ENCODE peak calls at places on chromosomes 7 and 10, in eight cellular contexts. One of them, this sample, is unnamed.

GRCh38 chr10:132456881-132457280 is 59.9 kb downstream of the PWWP2B start:
- DNase-seq in fibroblast of mammary gland: no peak
- DNase-seq in AG09309: no peak
- DNase-seq in testis: no peak
- DNase-seq in MCF 10A: no peak
- DNase-seq in right lobe of liver: peak; percentile 42
- DNase-seq in A549: no peak
- DNase-seq in fibroblast of lung: no peak
- DNase-seq in this sample: no peak

GRCh38 chr10:51832652-51833383 is 133.4 kb upstream of the CSTF2T start:
- DNase-seq in fibroblast of mammary gland: peak; percentile 79
- DNase-seq in AG09309: peak; percentile 21
- DNase-seq in testis: no peak
- DNase-seq in MCF 10A: peak; percentile 83
- DNase-seq in right lobe of liver: no peak
- DNase-seq in A549: peak; percentile 57
- DNase-seq in fibroblast of lung: peak; percentile 81
- DNase-seq in this sample: peak; percentile 4

GRCh38 chr7:132386249-132386681 is 190.0 kb downstream of the PLXNA4 start:
- DNase-seq in fibroblast of mammary gland: no peak
- DNase-seq in AG09309: no peak
- DNase-seq in testis: peak; percentile 39
- DNase-seq in MCF 10A: no peak
- DNase-seq in right lobe of liver: peak; percentile 78
- DNase-seq in A549: no peak
- DNase-seq in fibroblast of lung: no peak
- DNase-seq in this sample: no peak

GRCh38 chr7:21828846-21829245 is 116.9 kb downstream of the CDCA7L start:
- DNase-seq in fibroblast of mammary gland: no peak
- DNase-seq in AG09309: no peak
- DNase-seq in testis: no peak
- DNase-seq in MCF 10A: no peak
- DNase-seq in right lobe of liver: no peak
- DNase-seq in A549: no peak
- DNase-seq in fibroblast of lung: no peak
- DNase-seq in this sample: no peak

GRCh38 chr7:50954716-50955115 is 172.0 kb upstream of the GRB10 start:
- DNase-seq in fibroblast of mammary gland: no peak
- DNase-seq in AG09309: no peak
- DNase-seq in testis: no peak
- DNase-seq in MCF 10A: peak; percentile 25
- DNase-seq in right lobe of liver: no peak
- DNase-seq in A549: no peak
- DNase-seq in fibroblast of lung: no peak
- DNase-seq in this sample: no peak

GRCh38 chr7:135678612-135679575 is 16.6 kb downstream of the STMP1 start:
- DNase-seq in fibroblast of mammary gland: peak; percentile 78
- DNase-seq in AG09309: no peak
- DNase-seq in testis: no peak
- DNase-seq in MCF 10A: peak; percentile 85
- DNase-seq in right lobe of liver: peak; percentile 75
- DNase-seq in A549: no peak
- DNase-seq in fibroblast of lung: peak; percentile 53
- DNase-seq in this sample: no peak

GRCh38 chr10:70052462-70053211 is at the start of gene MACROH2A2:
- DNase-seq in fibroblast of mammary gland: peak; percentile 57
- DNase-seq in AG09309: peak; percentile 5
- DNase-seq in testis: peak; percentile 83
- DNase-seq in MCF 10A: peak; percentile 61
- DNase-seq in right lobe of liver: peak; percentile 68
- DNase-seq in A549: peak; percentile 82
- DNase-seq in fibroblast of lung: peak; percentile 69
- DNase-seq in this sample: peak; percentile 16

GRCh38 chr7:8042796-8043535 is 74.4 kb downstream of the GLCCI1 start:
- DNase-seq in fibroblast of mammary gland: peak; percentile 10
- DNase-seq in AG09309: no peak
- DNase-seq in testis: no peak
- DNase-seq in MCF 10A: no peak
- DNase-seq in right lobe of liver: no peak
- DNase-seq in A549: no peak
- DNase-seq in fibroblast of lung: peak; percentile 69
- DNase-seq in this sample: no peak

GRCh38 chr10:25059990-25060389 is 43.6 kb downstream of the THNSL1 start:
- DNase-seq in fibroblast of mammary gland: peak; percentile 78
- DNase-seq in AG09309: peak; percentile 63
- DNase-seq in testis: peak; percentile 19
- DNase-seq in MCF 10A: peak; percentile 94
- DNase-seq in right lobe of liver: peak; percentile 57
- DNase-seq in A549: peak; percentile 84
- DNase-seq in fibroblast of lung: peak; percentile 51
- DNase-seq in this sample: no peak

GRCh38 chr10:1468777-1469176 is 268.5 kb downstream of the ADARB2 start:
- DNase-seq in fibroblast of mammary gland: no peak
- DNase-seq in AG09309: no peak
- DNase-seq in testis: no peak
- DNase-seq in MCF 10A: no peak
- DNase-seq in right lobe of liver: no peak
- DNase-seq in A549: no peak
- DNase-seq in fibroblast of lung: no peak
- DNase-seq in this sample: no peak

DNA sequence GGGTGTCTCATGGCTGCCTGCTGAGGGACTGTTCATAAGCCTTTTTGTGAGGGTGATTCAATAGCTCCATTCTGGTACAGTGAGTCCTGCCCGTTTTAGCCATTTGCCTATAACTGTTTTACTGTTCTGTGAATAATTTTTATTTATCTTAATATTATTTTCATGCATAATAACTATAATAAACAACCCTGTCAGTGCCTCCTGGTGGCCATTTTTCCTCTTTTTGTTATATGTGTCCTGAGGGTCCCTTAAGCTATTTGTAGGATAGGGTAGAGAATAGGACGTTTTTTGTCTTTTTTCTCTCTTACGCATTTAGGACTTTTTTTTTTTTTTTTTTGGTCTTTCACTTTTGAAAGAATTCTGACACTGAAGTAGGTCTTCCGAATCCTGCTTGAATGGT is 2.9 kb downstream of the C1QL3 start:
- DNase-seq in fibroblast of mammary gland: peak; percentile 12
- DNase-seq in AG09309: no peak
- DNase-seq in testis: no peak
- DNase-seq in MCF 10A: no peak
- DNase-seq in right lobe of liver: no peak
- DNase-seq in A549: no peak
- DNase-seq in fibroblast of lung: peak; percentile 13
- DNase-seq in this sample: no peak
- TF ChIP-seq CTCF in fibroblast of mammary gland: peak; percentile 40
- TF ChIP-seq CTCF in AG09309: no peak
- TF ChIP-seq CTCF in testis: no peak
- TF ChIP-seq CTCF in MCF 10A: no peak
- TF ChIP-seq CTCF in right lobe of liver: no peak
- TF ChIP-seq CTCF in A549: peak; percentile 38
- TF ChIP-seq CTCF in fibroblast of lung: peak; percentile 41
- TF ChIP-seq CTCF in this sample: no peak

DNA sequence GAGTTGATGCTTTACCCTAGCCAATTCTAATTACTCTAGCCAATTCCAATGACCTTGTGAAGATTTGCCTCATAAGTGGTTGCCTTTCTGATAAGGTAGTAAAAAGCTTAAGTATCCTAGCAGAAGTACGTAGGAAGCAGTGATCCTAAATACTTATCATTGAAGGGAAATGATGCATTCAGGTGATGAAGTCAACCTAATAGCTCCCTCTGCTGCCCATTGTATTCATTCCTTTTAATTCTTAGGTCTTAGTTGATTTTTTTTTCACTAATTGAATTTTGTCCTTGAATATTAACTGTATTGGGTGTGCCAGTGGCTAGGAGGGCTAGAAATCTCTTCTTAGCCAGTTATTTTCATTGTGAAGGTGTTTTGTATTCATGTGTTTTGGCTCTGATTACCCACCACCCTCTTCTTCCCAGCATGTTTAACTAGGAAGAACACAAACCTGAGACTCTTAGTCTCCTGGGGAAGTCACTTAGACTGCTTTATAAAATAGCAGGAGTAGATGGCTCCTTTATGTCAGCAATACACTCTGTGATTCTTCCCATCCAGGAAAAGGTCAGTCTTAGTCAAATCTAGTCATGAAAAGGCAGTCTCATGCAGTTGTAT is 46.3 kb downstream of the PLEKHA8 start:
- DNase-seq in fibroblast of mammary gland: peak; percentile 67
- DNase-seq in AG09309: no peak
- DNase-seq in testis: no peak
- DNase-seq in MCF 10A: peak; percentile 59
- DNase-seq in right lobe of liver: no peak
- DNase-seq in A549: peak; percentile 49
- DNase-seq in fibroblast of lung: peak; percentile 55
- DNase-seq in this sample: no peak
- TF ChIP-seq CTCF in fibroblast of mammary gland: peak; percentile 64
- TF ChIP-seq CTCF in AG09309: peak; percentile 43
- TF ChIP-seq CTCF in testis: peak; percentile 25
- TF ChIP-seq CTCF in MCF 10A: peak; percentile 40
- TF ChIP-seq CTCF in right lobe of liver: peak; percentile 55
- TF ChIP-seq CTCF in A549: peak; percentile 78
- TF ChIP-seq CTCF in fibroblast of lung: peak; percentile 53
- TF ChIP-seq CTCF in this sample: peak; percentile 27

GRCh38 chr10:104614245-104614831 is 26.8 kb upstream of the SORCS3 start:
- DNase-seq in fibroblast of mammary gland: peak; percentile 38
- DNase-seq in AG09309: no peak
- DNase-seq in testis: peak; percentile 60
- DNase-seq in MCF 10A: peak; percentile 59
- DNase-seq in right lobe of liver: no peak
- DNase-seq in A549: peak; percentile 38
- DNase-seq in fibroblast of lung: peak; percentile 12
- DNase-seq in this sample: peak; percentile 45
- TF ChIP-seq CTCF in fibroblast of mammary gland: peak; percentile 67
- TF ChIP-seq CTCF in AG09309: peak; percentile 58
- TF ChIP-seq CTCF in testis: peak; percentile 40
- TF ChIP-seq CTCF in MCF 10A: peak; percentile 85
- TF ChIP-seq CTCF in right lobe of liver: peak; percentile 53
- TF ChIP-seq CTCF in A549: peak; percentile 45
- TF ChIP-seq CTCF in fibroblast of lung: peak; percentile 53
- TF ChIP-seq CTCF in this sample: peak; percentile 51

DNA sequence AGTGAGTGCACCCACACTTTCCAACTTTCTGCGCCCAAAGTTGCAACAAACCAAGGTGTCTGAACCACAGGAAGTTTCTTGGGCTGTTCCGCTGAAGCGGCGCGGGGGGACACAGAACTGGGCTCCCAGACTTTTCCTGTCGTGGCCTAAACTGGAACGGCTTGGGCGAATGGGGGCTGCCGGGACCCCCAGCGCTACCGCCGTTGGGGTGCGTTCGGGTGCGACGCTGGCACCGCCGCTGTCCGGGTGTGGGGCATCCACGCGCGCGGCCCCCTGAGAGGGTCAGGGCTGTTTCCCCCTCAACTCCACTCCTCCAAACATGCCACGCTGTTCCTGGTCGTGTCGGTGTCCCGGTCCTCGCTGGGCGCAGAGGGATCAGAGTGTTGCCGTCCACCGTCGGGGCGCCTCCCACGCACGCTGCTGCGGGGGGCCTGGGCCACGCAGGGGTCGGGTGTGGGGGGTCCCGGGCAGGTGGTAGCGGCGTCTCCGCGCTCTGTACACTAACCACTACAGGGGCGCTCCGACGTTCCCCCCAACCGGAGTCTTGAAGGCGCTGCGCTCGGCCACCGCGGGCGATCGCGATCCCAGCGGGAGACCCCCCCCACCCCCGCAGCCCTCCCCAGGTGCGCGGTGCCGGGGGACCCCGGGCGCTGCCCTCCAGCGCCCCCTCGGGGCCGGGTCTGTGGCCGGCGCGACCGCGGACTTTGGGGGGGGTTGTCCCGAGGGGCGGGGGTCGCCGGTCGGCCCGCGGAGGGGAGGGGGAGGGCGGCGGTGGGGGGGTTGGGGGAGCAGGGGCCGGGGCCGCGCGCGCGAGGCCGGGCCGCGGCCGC is 2.2 kb upstream of the CUX1 start:
- DNase-seq in fibroblast of mammary gland: no peak
- DNase-seq in AG09309: no peak
- DNase-seq in testis: peak; percentile 53
- DNase-seq in MCF 10A: peak; percentile 56
- DNase-seq in right lobe of liver: peak; percentile 73
- DNase-seq in A549: peak; percentile 50
- DNase-seq in fibroblast of lung: peak; percentile 25
- DNase-seq in this sample: peak; percentile 90
- TF ChIP-seq CTCF in fibroblast of mammary gland: peak; percentile 18
- TF ChIP-seq CTCF in AG09309: peak; percentile 50
- TF ChIP-seq CTCF in testis: no peak
- TF ChIP-seq CTCF in MCF 10A: peak; percentile 62
- TF ChIP-seq CTCF in right lobe of liver: peak; percentile 53
- TF ChIP-seq CTCF in A549: peak; percentile 84
- TF ChIP-seq CTCF in fibroblast of lung: peak; percentile 11
- TF ChIP-seq CTCF in this sample: peak; percentile 14

GRCh38 chr10:76026931-76027330 is 595.5 kb downstream of the LRMDA start:
- DNase-seq in fibroblast of mammary gland: peak; percentile 27
- DNase-seq in AG09309: no peak
- DNase-seq in testis: no peak
- DNase-seq in MCF 10A: peak; percentile 39
- DNase-seq in right lobe of liver: no peak
- DNase-seq in A549: peak; percentile 16
- DNase-seq in fibroblast of lung: no peak
- DNase-seq in this sample: no peak
- TF ChIP-seq CTCF in fibroblast of mammary gland: peak; percentile 26
- TF ChIP-seq CTCF in AG09309: no peak
- TF ChIP-seq CTCF in testis: no peak
- TF ChIP-seq CTCF in MCF 10A: no peak
- TF ChIP-seq CTCF in right lobe of liver: no peak
- TF ChIP-seq CTCF in A549: no peak
- TF ChIP-seq CTCF in fibroblast of lung: no peak
- TF ChIP-seq CTCF in this sample: no peak

DNA sequence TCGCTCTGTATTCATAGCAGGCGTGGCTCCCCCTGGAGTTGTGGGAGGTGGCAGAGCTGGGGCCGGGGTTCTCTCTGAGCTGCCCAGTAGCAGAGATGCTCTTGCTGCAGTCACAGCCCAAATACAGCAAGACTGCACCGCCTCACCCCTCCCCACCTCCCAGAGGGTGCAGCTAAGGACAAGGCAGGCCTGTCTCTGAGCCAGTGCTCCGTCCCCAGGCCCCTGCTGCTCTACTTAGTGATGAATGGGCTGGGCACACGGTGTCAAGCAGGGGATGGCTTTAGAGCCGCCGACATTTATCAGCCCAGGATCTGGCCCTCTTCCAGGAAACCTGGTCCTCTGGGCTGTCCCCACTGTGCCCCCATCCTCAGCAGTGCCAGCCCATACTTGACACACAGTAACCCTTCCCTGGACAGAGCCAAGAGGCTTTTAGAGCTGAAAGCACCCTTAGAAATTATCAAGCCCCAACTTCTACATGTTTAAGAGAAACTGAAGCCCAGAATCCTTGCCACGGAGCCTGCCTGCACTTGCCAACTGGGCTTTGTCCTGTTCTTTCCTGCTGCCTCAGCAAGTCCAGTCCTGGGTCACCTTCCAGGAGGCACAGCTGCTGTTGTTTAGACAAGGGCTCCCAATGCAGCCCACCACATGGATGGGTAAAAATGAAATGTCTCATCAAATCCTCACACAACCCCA is 137.2 kb upstream of the UNC5B start:
- DNase-seq in fibroblast of mammary gland: no peak
- DNase-seq in AG09309: no peak
- DNase-seq in testis: no peak
- DNase-seq in MCF 10A: no peak
- DNase-seq in right lobe of liver: peak; percentile 29
- DNase-seq in A549: no peak
- DNase-seq in fibroblast of lung: no peak
- DNase-seq in this sample: no peak
- TF ChIP-seq CTCF in fibroblast of mammary gland: no peak
- TF ChIP-seq CTCF in AG09309: no peak
- TF ChIP-seq CTCF in testis: no peak
- TF ChIP-seq CTCF in MCF 10A: no peak
- TF ChIP-seq CTCF in right lobe of liver: no peak
- TF ChIP-seq CTCF in A549: no peak
- TF ChIP-seq CTCF in fibroblast of lung: no peak
- TF ChIP-seq CTCF in this sample: no peak

This sample was measured in GM20000.